ENCODE peak calls at places on chromosomes 16 and 17, in four cellular contexts. D is putamen; J is progenitor cell of endocrine pancreas; K is stimulated activated CD8-positive, alpha-beta memory T cell treated with anti-CD3 and anti-CD28 coated beads, Interleukin-4, amount 100 ng/mL, for 1 hour. S is an unnamed sample.

GRCh38 chr16:89325861-89326471 is 108.5 kb downstream of the ZNF778 start:
- DNase-seq in K (no peak), J (no peak), D (peak), S (peak)

GRCh38 chr16:30398660-30399434 is 3.6 kb downstream of the ZNF48 start:
- DNase-seq in D (no peak), K (no peak), J (no peak), S (no peak)

GRCh38 chr17:77613181-77613580 is 345.3 kb upstream of the TNRC6C start:
- DNase-seq in J (no peak), D (no peak), K (no peak), S (no peak)

GRCh38 chr16:56950881-56951771 is 10.6 kb upstream of the CETP start:
- DNase-seq in K (no peak), J (peak), D (no peak), S (peak)

GRCh38 chr16:10090816-10091215 is 91.4 kb downstream of the GRIN2A start:
- DNase-seq in J (no peak), K (no peak), D (no peak), S (no peak)

GRCh38 chr16:55512941-55513340 is 4.1 kb downstream of the LPCAT2 start:
- DNase-seq in K (no peak), D (no peak), J (no peak), S (no peak)

GRCh38 chr16:84193480-84193879 is 2.5 kb downstream of the ADAD2 start:
- DNase-seq in J (no peak), K (no peak), D (no peak), S (no peak)

GRCh38 chr17:50637829-50638571 is 3.3 kb downstream of the ABCC3 start:
- DNase-seq in K (no peak), J (no peak), D (no peak), S (no peak)

GRCh38 chr17:40176409-40177110 is 710 bp upstream of the RAPGEFL1 start:
- DNase-seq in D (no peak), J (no peak), K (no peak), S (no peak)